ENCODE peak calls at places on chromosomes 4 and X, in seven cellular contexts. L is GM23338, G is hepatocyte, Q is astrocyte, C is GM23248, M is neural progenitor cell, F is mammary epithelial cell. S is an unnamed sample.

GRCh38 chr4:54941994-54942552 is 183.3 kb downstream of the KDR start:
- DNase-seq in L (no peak), G (no peak), Q (no peak), C (no peak), M (peak; percentile 33), F (no peak), S (no peak)

GRCh38 chrX:82092307-82092706 is 890.4 kb downstream of the SH3BGRL start:
- DNase-seq in L (no peak), G (no peak), Q (no peak), C (no peak), M (no peak), F (no peak), S (no peak)

GRCh38 chrX:17192111-17192510 is 182.9 kb upstream of the NHS start:
- DNase-seq in L (no peak), G (no peak), Q (peak; percentile 45), C (no peak), M (no peak), F (no peak), S (peak; percentile 17)

GRCh38 chr4:157616741-157617472 is 396.4 kb downstream of the GRIA2 start:
- DNase-seq in L (no peak), G (no peak), Q (no peak), C (no peak), M (no peak), F (no peak), S (no peak)

GRCh38 chrX:145631461-145631951 is 186.1 kb upstream of the SLITRK2 start:
- DNase-seq in L (no peak), G (no peak), Q (no peak), C (no peak), M (no peak), F (no peak), S (no peak)

GRCh38 chr4:113434247-113434587 is 327.3 kb downstream of the CAMK2D start:
- DNase-seq in L (no peak), G (no peak), Q (peak; percentile 55), C (peak; percentile 64), M (no peak), F (no peak), S (no peak)

GRCh38 chr4:152935661-152936445 is at the start of gene FHDC1:
- DNase-seq in L (peak; percentile 93), G (peak; percentile 89), Q (peak; percentile 19), C (peak; percentile 39), M (peak; percentile 91), F (peak; percentile 82), S (no peak)

GRCh38 chrX:150324035-150324728 is 38.9 kb upstream of the MAMLD1 start:
- DNase-seq in L (no peak), G (peak; percentile 57), Q (peak; percentile 93), C (peak; percentile 83), M (no peak), F (peak; percentile 69), S (peak; percentile 49)

GRCh38 chrX:53288173-53288572 is 6.8 kb upstream of the IQSEC2 start:
- DNase-seq in L (peak; percentile 71), G (no peak), Q (no peak), C (no peak), M (peak; percentile 84), F (no peak), S (peak; percentile 51)

GRCh38 chrX:12360991-12361598 is 222.8 kb downstream of the FRMPD4 start:
- DNase-seq in L (no peak), G (no peak), Q (peak; percentile 12), C (no peak), M (no peak), F (peak; percentile 37), S (no peak)

GRCh38 chr4:165474784-165475705 is 96.2 kb downstream of the CPE start:
- DNase-seq in L (no peak), G (no peak), Q (no peak), C (no peak), M (no peak), F (no peak), S (no peak)

GRCh38 chr4:100936676-100937390 is 410.5 kb downstream of the PPP3CA start:
- DNase-seq in L (no peak), G (no peak), Q (no peak), C (no peak), M (no peak), F (no peak), S (peak; percentile 70)

GRCh38 chrX:115606861-115607260 is 45.9 kb downstream of the PLS3 start:
- DNase-seq in L (no peak), G (no peak), Q (no peak), C (no peak), M (no peak), F (no peak), S (no peak)

GRCh38 chr4:2417196-2417764 is 1.2 kb downstream of the ZFYVE28 start:
- DNase-seq in L (peak; percentile 62), G (peak; percentile 54), Q (no peak), C (peak; percentile 45), M (peak; percentile 75), F (no peak), S (no peak)
- H3K27me3 ChIP-seq in L (peaks cover 79% of the 10 kb centered on the region), G (peaks cover 66% of the 10 kb centered on the region), Q (peaks cover 56% of the 10 kb centered on the region), C (peaks cover 25% of the 10 kb centered on the region), M (peaks cover 98% of the 10 kb centered on the region), F (peaks cover 39% of the 10 kb centered on the region), S (peaks cover 25% of the 10 kb centered on the region)

DNA sequence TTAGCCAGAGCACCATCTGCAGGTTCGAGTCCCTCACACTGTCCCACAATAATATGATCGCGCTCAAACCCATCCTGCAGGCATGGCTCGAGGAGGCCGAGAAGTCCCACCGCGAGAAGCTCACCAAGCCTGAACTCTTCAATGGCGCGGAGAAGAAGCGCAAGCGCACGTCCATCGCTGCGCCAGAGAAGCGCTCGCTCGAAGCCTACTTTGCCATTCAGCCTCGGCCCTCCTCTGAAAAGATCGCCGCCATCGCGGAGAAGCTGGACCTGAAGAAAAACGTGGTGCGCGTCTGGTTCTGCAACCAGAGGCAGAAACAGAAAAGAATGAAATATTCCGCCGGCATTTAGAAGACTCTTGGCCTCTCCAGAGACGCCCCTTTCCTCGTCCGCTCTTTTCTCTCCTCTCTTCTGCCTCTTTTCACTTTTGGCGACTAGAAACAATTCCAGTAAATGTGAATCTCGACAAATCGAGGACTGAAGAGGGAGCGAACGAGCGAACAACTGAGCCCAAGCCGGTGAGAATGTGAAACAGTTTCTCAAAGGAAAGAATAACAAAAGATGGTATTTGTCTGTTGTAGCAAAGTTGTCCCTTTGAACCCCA is 1.9 kb downstream of the POU4F2 start:
- DNase-seq in L (peak; percentile 84), G (no peak), Q (no peak), C (peak; percentile 5), M (peak; percentile 69), F (no peak), S (no peak)
- TF ChIP-seq EZH2 in L (peak; percentile 92), G (peak; percentile 94), Q (peak; percentile 84), C (peak; percentile 82), M (peak; percentile 98), F (peak; percentile 55), S (no peak)

GRCh38 chr4:10577495-10577894 is 107.1 kb downstream of the CLNK start:
- DNase-seq in L (no peak), G (no peak), Q (no peak), C (no peak), M (no peak), F (no peak), S (no peak)

GRCh38 chr4:10578027-10578426 is 106.5 kb downstream of the CLNK start:
- DNase-seq in L (no peak), G (no peak), Q (no peak), C (no peak), M (no peak), F (no peak), S (no peak)

GRCh38 chr4:10575414-10575813 is 109.2 kb downstream of the CLNK start:
- DNase-seq in L (no peak), G (no peak), Q (no peak), C (no peak), M (no peak), F (no peak), S (no peak)

GRCh38 chr4:10576236-10576635 is 108.3 kb downstream of the CLNK start:
- DNase-seq in L (no peak), G (no peak), Q (no peak), C (no peak), M (no peak), F (no peak), S (no peak)

DNA sequence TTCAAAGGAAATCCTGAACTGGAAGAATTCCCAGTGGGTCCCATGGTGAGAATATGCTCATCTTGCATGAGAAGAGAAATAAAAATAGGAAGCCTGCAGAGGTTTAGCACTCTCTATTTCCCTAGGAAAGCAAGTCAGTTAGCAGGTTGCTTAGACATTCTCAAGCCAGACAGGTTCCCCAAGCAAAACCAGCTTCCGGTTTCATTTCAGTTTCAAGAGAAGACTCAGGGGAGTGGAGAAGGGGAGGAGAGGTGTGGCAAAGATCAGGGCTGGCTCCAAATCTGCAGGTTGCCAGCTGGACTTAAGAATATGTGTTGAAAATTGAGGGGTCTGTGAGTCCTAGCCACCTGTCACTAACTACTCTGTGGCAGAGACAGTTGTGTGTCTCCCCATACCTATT is 107.5 kb downstream of the CLNK start:
- DNase-seq in L (no peak), G (no peak), Q (no peak), C (no peak), M (no peak), F (no peak), S (no peak)
- H3K27me3 ChIP-seq in L (no peaks in the 10 kb centered on the region), G (no peaks in the 10 kb centered on the region), Q (peaks cover 2% of the 10 kb centered on the region), C (no peaks in the 10 kb centered on the region), M (no peaks in the 10 kb centered on the region), F (no peaks in the 10 kb centered on the region), S (no peaks in the 10 kb centered on the region)

DNA sequence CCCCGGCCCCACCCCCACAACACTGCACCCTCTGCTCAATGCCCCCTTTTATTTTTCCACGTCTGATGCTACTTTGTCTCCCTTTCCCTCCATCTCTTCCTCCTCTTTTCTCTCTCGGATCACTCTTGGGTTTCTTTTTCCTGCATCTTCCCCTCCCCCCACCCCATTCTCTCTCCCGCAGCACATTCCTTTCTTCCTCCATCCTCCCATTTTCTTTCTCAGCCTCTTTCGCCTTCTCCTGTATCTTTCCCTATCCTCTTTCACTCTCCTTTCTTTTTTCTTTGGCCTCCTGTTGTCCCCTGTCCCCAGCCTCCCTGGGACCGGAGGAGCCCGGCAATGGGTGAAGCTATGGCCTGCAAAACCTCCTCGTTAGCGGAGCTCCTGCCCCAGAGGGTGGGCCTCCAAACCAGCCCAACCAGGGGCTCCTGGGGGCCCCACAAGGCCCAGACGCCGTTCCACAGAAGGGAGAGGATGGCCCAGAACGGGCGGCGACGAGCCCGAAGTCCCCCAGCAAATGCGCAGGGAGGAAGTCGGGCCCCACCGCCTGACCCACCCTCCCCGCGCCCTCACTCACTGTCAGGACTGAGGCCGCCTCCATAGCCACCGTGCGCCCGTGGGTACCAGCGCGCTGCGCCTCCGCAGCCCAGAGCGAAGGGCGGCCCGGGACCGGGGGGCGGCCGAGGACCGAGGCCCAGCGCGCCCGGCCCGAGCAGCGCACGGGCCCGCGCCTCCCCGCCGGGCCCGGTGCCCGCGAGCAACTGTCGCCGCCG is 807 bp downstream of the HMX1 start:
- DNase-seq in L (peak; percentile 54), G (no peak), Q (no peak), C (no peak), M (peak; percentile 2), F (no peak), S (no peak)
- TF ChIP-seq EZH2 in L (peak; percentile 100), G (peak; percentile 45), Q (no peak), C (no peak), M (peak; percentile 95), F (no peak), S (peak; percentile 92)

DNA sequence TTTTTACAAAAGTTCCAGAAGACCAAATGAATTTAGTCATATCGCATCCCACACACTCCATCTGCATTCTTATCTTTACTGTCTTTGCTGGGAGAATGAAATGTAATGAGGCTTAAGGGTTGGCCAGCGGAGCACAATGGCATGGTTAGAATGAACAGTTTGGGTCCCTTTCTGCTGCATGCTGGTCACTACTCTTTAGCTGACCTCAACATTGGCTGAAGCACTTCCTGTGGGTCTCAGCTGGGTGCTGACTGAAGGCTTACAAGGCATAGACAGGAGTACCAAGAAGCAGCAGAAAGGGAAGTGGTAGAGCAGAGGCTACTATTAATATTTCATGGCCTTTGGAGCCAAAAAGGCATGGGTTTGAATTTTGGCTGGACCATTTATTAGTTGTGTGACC is 159.4 kb upstream of the GPC4 start:
- DNase-seq in L (no peak), G (no peak), Q (peak; percentile 70), C (no peak), M (no peak), F (no peak), S (no peak)
- H3K27me3 ChIP-seq in L (no peaks in the 10 kb centered on the region), G (no peaks in the 10 kb centered on the region), Q (no peaks in the 10 kb centered on the region), C (no peaks in the 10 kb centered on the region), M (no peaks in the 10 kb centered on the region), F (no peaks in the 10 kb centered on the region), S (no peaks in the 10 kb centered on the region)

S was measured in A673.